ENCODE peak calls at places on chromosomes 1 and 21, in five cellular contexts. J, X, R, S and A are unnamed samples.
A peak's percentile ranks its signal among the peaks of the same experiment; 100 is the strongest.

GRCh38 chr1:240152611-240153297 is 61.1 kb downstream of the FMN2 start:
- DNase-seq in J (peak; percentile 36), X (no peak), R (no peak), S (no peak), A (no peak)

GRCh38 chr1:223628233-223628632 is 37.3 kb downstream of the CAPN8 start:
- DNase-seq in J (peak; percentile 12), X (peak; percentile 88), R (peak; percentile 75), S (no peak), A (peak; percentile 36)

GRCh38 chr1:201702936-201703335 is 126.0 kb upstream of the IPO9 start:
- DNase-seq in J (peak; percentile 55), X (peak; percentile 31), R (peak; percentile 84), S (no peak), A (no peak)

GRCh38 chr1:221435510-221435909 is 306.4 kb downstream of the DUSP10 start:
- DNase-seq in J (peak; percentile 83), X (peak; percentile 58), R (peak; percentile 46), S (peak; percentile 37), A (peak; percentile 77)

GRCh38 chr1:186999506-186999905 is 170.8 kb downstream of the PLA2G4A start:
- DNase-seq in J (no peak), X (no peak), R (no peak), S (no peak), A (no peak)

GRCh38 chr1:221069178-221069903 is 190.1 kb downstream of the HLX start:
- DNase-seq in J (no peak), X (no peak), R (peak; percentile 4), S (no peak), A (no peak)

GRCh38 chr1:201876148-201876547 is 12.6 kb upstream of the SHISA4 start:
- DNase-seq in J (peak; percentile 27), X (peak; percentile 45), R (no peak), S (no peak), A (no peak)

GRCh38 chr1:30856260-30856790 is 52.2 kb downstream of the SDC3 start:
- DNase-seq in J (no peak), X (no peak), R (peak; percentile 45), S (no peak), A (no peak)

GRCh38 chr1:145711213-145711651 is 4.1 kb upstream of the PDZK1 start:
- DNase-seq in J (no peak), X (no peak), R (no peak), S (no peak), A (no peak)

GRCh38 chr21:29149771-29150425 is 19.5 kb downstream of the MAP3K7CL start:
- DNase-seq in J (peak; percentile 89), X (no peak), R (no peak), S (no peak), A (no peak)

GRCh38 chr1:93874025-93874651 is 4.9 kb downstream of the DNTTIP2 start:
- DNase-seq in J (peak; percentile 72), X (no peak), R (peak; percentile 56), S (peak; percentile 44), A (no peak)

GRCh38 chr1:213123532-213123931 is 72.5 kb downstream of the RPS6KC1 start:
- DNase-seq in J (peak; percentile 70), X (no peak), R (no peak), S (peak; percentile 65), A (no peak)

GRCh38 chr1:192977089-192977706 is 82.0 kb downstream of the UCHL5 start:
- DNase-seq in J (no peak), X (no peak), R (no peak), S (no peak), A (no peak)

GRCh38 chr1:155005076-155005971 is 2.7 kb downstream of the ZBTB7B start:
- DNase-seq in J (no peak), X (no peak), R (no peak), S (no peak), A (no peak)

GRCh38 chr21:35779690-35780570 is 280.4 kb downstream of the SETD4 start:
- DNase-seq in J (peak; percentile 91), X (no peak), R (no peak), S (peak; percentile 73), A (no peak)

GRCh38 chr1:33094971-33095604 is 14.1 kb downstream of the AZIN2 start:
- DNase-seq in J (peak; percentile 71), X (peak; percentile 60), R (peak; percentile 75), S (peak; percentile 48), A (no peak)

GRCh38 chr1:235649722-235650163 is at the start of gene GNG4:
- DNase-seq in J (no peak), X (no peak), R (peak; percentile 80), S (no peak), A (no peak)
- H3K9ac ChIP-seq in J (no peak within 1 kb of the TSS), X (no peak within 1 kb of the TSS), R (no peak within 1 kb of the TSS), S (no peak within 1 kb of the TSS), A (no peak within 1 kb of the TSS)

DNA sequence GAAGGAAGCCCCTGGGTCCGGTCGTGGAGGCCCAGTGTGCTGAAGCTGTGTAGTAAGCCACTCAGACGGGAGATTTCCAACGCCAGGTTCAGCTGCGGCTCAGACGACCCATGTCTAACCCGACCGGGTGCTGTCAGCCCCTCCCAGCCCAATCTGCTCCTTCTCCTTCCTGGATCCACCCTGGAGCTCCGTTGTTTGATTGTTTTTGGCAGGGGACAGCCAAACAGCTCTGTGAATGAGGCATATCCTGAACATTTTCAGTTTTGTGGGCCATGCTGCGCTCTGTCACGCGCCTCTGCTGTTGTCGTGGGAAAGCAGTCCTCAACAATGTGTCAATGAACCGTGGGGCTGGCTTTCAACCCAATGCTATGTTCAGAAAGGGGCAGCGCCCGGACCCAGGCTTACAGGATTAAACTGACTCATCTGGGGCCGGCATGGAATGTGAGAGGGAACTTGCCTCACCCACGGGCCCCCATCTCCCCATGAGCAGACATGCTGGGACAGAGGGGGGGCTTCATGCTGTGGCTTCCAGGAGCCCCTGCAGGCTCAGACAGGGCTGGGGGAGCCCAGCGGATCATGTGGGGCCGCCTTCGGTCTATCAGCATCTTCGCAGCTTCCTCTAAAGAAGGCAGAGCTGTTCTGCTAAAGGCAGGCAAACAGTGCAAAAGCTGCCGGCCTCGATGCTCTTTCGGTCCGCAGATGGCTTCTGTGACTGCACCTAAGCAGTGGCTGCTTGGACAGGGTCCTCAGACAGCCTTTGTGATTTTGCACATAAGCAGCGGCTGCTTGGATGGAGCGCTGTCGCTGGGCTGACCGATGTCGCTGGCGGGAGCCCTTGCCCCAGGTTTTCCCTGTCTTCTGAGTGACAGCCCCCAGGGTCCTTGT is 101.7 kb downstream of the RIPK4 start:
- DNase-seq in J (peak; percentile 67), X (no peak), R (peak; percentile 40), S (no peak), A (no peak)
- H3K4me3 ChIP-seq in J (no peak overlapping the region), X (no peak overlapping the region), R (no peak overlapping the region), S (no peak overlapping the region), A (no peak overlapping the region)

GRCh38 chr1:161092621-161093028 is 3.3 kb upstream of the NECTIN4 start:
- DNase-seq in J (peak; percentile 43), X (no peak), R (no peak), S (peak; percentile 83), A (no peak)
- TF ChIP-seq CTCF in J (no peak), X (no peak), R (no peak), S (no peak), A (no peak)

DNA sequence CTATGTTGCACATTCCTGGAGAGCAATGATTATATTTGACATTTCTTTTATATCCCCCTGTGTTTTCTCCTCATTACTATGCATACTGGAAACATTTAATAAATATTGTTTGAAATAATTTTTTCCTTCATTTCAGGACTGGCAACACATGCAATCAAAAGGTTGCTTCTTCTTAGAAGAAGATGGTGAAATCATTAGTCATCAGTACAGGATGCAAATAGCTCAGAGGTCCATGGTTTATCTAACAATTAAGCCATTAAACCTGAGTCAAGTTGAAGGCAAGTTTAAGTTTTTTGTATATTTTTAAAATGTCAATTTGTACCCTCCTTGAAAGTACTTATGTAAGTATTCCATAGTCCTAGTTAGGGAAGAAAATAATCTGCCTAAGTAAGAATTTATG is 22.5 kb downstream of the EFCAB7 start:
- DNase-seq in J (peak; percentile 71), X (no peak), R (no peak), S (peak; percentile 49), A (no peak)
- H3K9ac ChIP-seq in J (no peak overlapping the region), X (no peak overlapping the region), R (no peak overlapping the region), S (no peak overlapping the region), A (no peak overlapping the region)